ENCODE peak calls at places on chromosomes 16 and 17, in six cellular contexts. T is right lobe of liver, R is gastrocnemius medialis, D is IMR-90, Z is GM23338, B is suprapubic skin. O is an unnamed sample.

GRCh38 chr17:31294839-31295488 is 2.1 kb downstream of the OMG start:
- DNase-seq in T (no peak), R (no peak), D (no peak), Z (no peak), B (no peak), O (no peak)

GRCh38 chr16:31569360-31569717 is 41.6 kb downstream of the AHSP start:
- DNase-seq in T (no peak), R (no peak), D (no peak), Z (peak; percentile 51), B (no peak), O (no peak)

GRCh38 chr17:81348097-81349055 is 46.9 kb upstream of the BAHCC1 start:
- DNase-seq in T (no peak), R (no peak), D (no peak), Z (no peak), B (no peak), O (no peak)

GRCh38 chr17:72465191-72466024 is 344.6 kb downstream of the SOX9 start:
- DNase-seq in T (no peak), R (no peak), D (peak; percentile 97), Z (no peak), B (no peak), O (no peak)

GRCh38 chr17:65356524-65356923 is 204.9 kb downstream of the AXIN2 start:
- DNase-seq in T (no peak), R (no peak), D (no peak), Z (no peak), B (no peak), O (no peak)

GRCh38 chr16:54421220-54421619 is 134.6 kb upstream of the IRX3 start:
- DNase-seq in T (no peak), R (no peak), D (no peak), Z (no peak), B (no peak), O (no peak)

GRCh38 chr16:38941-39892 is 14.2 kb downstream of the POLR3K start:
- DNase-seq in T (no peak), R (no peak), D (no peak), Z (no peak), B (no peak), O (no peak)

GRCh38 chr17:67011527-67012175 is 32.7 kb upstream of the CACNG1 start:
- DNase-seq in T (no peak), R (no peak), D (no peak), Z (no peak), B (no peak), O (no peak)

GRCh38 chr17:44184212-44184810 is 2.5 kb upstream of the TMUB2 start:
- DNase-seq in T (no peak), R (no peak), D (no peak), Z (no peak), B (no peak), O (no peak)

GRCh38 chr16:72357860-72358259 is 185.9 kb upstream of the PMFBP1 start:
- DNase-seq in T (no peak), R (no peak), D (peak; percentile 73), Z (no peak), B (no peak), O (no peak)

GRCh38 chr16:13453938-13454553 is 465.9 kb upstream of the ERCC4 start:
- DNase-seq in T (no peak), R (no peak), D (no peak), Z (peak; percentile 82), B (no peak), O (no peak)

GRCh38 chr17:10668771-10669170 is 11.7 kb upstream of the MYH3 start:
- DNase-seq in T (no peak), R (no peak), D (peak; percentile 83), Z (no peak), B (no peak), O (no peak)

GRCh38 chr16:85245307-85246172 is 133.3 kb upstream of the CIBAR2 start:
- DNase-seq in T (no peak), R (peak; percentile 15), D (peak; percentile 79), Z (peak; percentile 82), B (no peak), O (peak; percentile 68)

GRCh38 chr17:16929757-16930520 is 42.0 kb downstream of the TNFRSF13B start:
- DNase-seq in T (no peak), R (no peak), D (no peak), Z (no peak), B (no peak), O (no peak)

GRCh38 chr17:64240261-64240740 is 22.8 kb downstream of the TEX2 start:
- DNase-seq in T (no peak), R (no peak), D (peak; percentile 21), Z (peak; percentile 36), B (no peak), O (no peak)

GRCh38 chr16:5042574-5043171 is 8.9 kb upstream of the NAGPA start:
- DNase-seq in T (no peak), R (no peak), D (peak; percentile 60), Z (peak; percentile 60), B (no peak), O (no peak)

GRCh38 chr17:7839890-7840260 is 5.9 kb downstream of the KDM6B start:
- DNase-seq in T (no peak), R (no peak), D (peak; percentile 55), Z (peak; percentile 14), B (no peak), O (no peak)

GRCh38 chr17:79618383-79619067 is 7.7 kb upstream of the RBFOX3 start:
- DNase-seq in T (peak; percentile 15), R (no peak), D (no peak), Z (no peak), B (peak; percentile 37), O (no peak)

GRCh38 chr17:28327709-28328108 is 7.6 kb downstream of the IFT20 start:
- DNase-seq in T (no peak), R (no peak), D (peak; percentile 37), Z (no peak), B (no peak), O (no peak)

GRCh38 chr16:86371083-86371803 is 139.1 kb upstream of the FOXF1 start:
- DNase-seq in T (no peak), R (no peak), D (no peak), Z (no peak), B (no peak), O (no peak)

GRCh38 chr17:38867179-38867994 is 2.5 kb upstream of the LASP1 start:
- DNase-seq in T (peak; percentile 73), R (no peak), D (peak; percentile 68), Z (peak; percentile 79), B (no peak), O (peak; percentile 57)

GRCh38 chr17:7248811-7249210 is 2.7 kb downstream of the CTDNEP1 start:
- DNase-seq in T (no peak), R (peak; percentile 74), D (no peak), Z (no peak), B (no peak), O (no peak)

GRCh38 chr16:81657731-81658130 is 121.4 kb upstream of the PLCG2 start:
- DNase-seq in T (no peak), R (no peak), D (no peak), Z (no peak), B (no peak), O (no peak)
- H3K27ac ChIP-seq in T (no peak overlapping the region), R (no peak overlapping the region), D (no peak overlapping the region), Z (no peak overlapping the region), B (no peak overlapping the region), O (no peak overlapping the region)

GRCh38 chr16:52494621-52495020 is 52.3 kb downstream of the TOX3 start:
- DNase-seq in T (no peak), R (no peak), D (no peak), Z (no peak), B (no peak), O (no peak)

GRCh38 chr16:52499061-52499460 is 47.9 kb downstream of the TOX3 start:
- DNase-seq in T (no peak), R (no peak), D (no peak), Z (peak; percentile 28), B (no peak), O (no peak)

GRCh38 chr16:52496051-52496876 is 50.7 kb downstream of the TOX3 start:
- DNase-seq in T (no peak), R (no peak), D (no peak), Z (no peak), B (no peak), O (no peak)

GRCh38 chr16:52498640-52499039 is 48.3 kb downstream of the TOX3 start:
- DNase-seq in T (no peak), R (no peak), D (no peak), Z (peak; percentile 69), B (no peak), O (no peak)

GRCh38 chr16:52497067-52497816 is 49.7 kb downstream of the TOX3 start:
- DNase-seq in T (no peak), R (no peak), D (no peak), Z (no peak), B (no peak), O (no peak)
- H3K4me3 ChIP-seq in T (no peak overlapping the region), R (no peak overlapping the region), D (no peak overlapping the region), Z (no peak overlapping the region), B (no peak overlapping the region), O (no peak overlapping the region)

DNA sequence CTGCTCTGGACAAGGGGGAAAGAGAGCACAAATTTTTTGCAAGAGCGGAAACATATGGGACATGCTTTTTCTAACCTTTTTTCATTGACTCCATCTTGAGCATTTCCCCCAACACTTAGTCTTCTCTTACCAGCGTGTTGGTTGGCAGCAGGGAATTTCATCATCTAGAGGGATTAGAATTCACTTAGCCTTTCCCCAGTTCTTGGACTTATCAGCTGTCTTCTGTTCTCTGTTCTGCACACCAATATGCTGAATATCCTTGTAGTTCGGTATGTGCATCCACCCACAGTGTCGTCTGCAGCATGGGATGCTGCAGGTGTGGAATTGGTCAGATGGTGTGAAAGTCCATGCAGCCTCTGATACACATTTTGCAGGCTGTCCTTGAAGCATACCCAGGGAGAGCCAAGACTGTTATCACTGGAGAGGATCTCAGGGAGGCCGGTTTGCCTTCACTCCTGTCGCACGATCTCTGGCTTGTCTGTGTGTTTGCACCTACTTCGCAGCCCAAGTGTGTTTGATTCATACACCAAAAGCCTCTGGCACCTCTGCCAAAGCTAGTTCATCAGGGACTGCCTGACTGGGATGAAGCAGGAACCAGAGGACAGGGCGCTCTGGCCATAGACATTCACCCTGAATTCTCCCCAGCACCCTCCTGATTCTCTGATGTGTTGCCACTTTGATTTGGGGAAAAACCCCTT is 93.3 kb downstream of the SOCS1 start:
- DNase-seq in T (no peak), R (no peak), D (no peak), Z (no peak), B (no peak), O (no peak)
- H3K27me3 ChIP-seq in T (no peaks in the 10 kb centered on the region), R (no peaks in the 10 kb centered on the region), D (no peaks in the 10 kb centered on the region), Z (no peaks in the 10 kb centered on the region), B (no peaks in the 10 kb centered on the region), O (no peaks in the 10 kb centered on the region)

GRCh38 chr17:76982408-76983074 is 114.3 kb downstream of the MGAT5B start:
- DNase-seq in T (no peak), R (no peak), D (no peak), Z (no peak), B (no peak), O (no peak)

GRCh38 chr17:76986318-76986717 is 118.1 kb downstream of the MGAT5B start:
- DNase-seq in T (no peak), R (no peak), D (no peak), Z (no peak), B (no peak), O (no peak)

GRCh38 chr17:76983431-76983830 is 115.2 kb downstream of the MGAT5B start:
- DNase-seq in T (no peak), R (no peak), D (no peak), Z (no peak), B (no peak), O (no peak)

GRCh38 chr17:76981545-76982295 is 113.5 kb downstream of the MGAT5B start:
- DNase-seq in T (no peak), R (no peak), D (no peak), Z (peak; percentile 47), B (no peak), O (no peak)

GRCh38 chr17:76983075-76983411 is 114.8 kb downstream of the MGAT5B start:
- DNase-seq in T (no peak), R (no peak), D (no peak), Z (no peak), B (no peak), O (no peak)
- H3K27ac ChIP-seq in T (no peak overlapping the region), R (no peak overlapping the region), D (no peak overlapping the region), Z (no peak overlapping the region), B (no peak overlapping the region), O (no peak overlapping the region)

O was measured in heart right ventricle.